ENCODE peak calls at places on chromosome 2, in four cellular contexts. One of them, this sample, is unnamed.

GRCh38 chr2:226915846-226916360 is 80.0 kb downstream of the RHBDD1 start:
- DNase-seq in A549: no peak
- DNase-seq in choroid plexus epithelial cell: peak; percentile 84
- DNase-seq in fibroblast of lung: peak; percentile 75
- DNase-seq in this sample: no peak

GRCh38 chr2:127054996-127055785 is 51.8 kb downstream of the BIN1 start:
- DNase-seq in A549: no peak
- DNase-seq in fibroblast of lung: no peak
- DNase-seq in choroid plexus epithelial cell: no peak
- DNase-seq in this sample: no peak

GRCh38 chr2:176160251-176161040 is 3.3 kb downstream of the HOXD3 start:
- DNase-seq in choroid plexus epithelial cell: no peak
- DNase-seq in fibroblast of lung: peak; percentile 81
- DNase-seq in A549: no peak
- DNase-seq in this sample: no peak

GRCh38 chr2:66833036-66833435 is 398.1 kb downstream of the MEIS1 start:
- DNase-seq in fibroblast of lung: no peak
- DNase-seq in A549: no peak
- DNase-seq in choroid plexus epithelial cell: peak; percentile 30
- DNase-seq in this sample: no peak

GRCh38 chr2:75503048-75503607 is 57.6 kb downstream of the EVA1A start:
- DNase-seq in fibroblast of lung: peak; percentile 97
- DNase-seq in A549: no peak
- DNase-seq in choroid plexus epithelial cell: peak; percentile 70
- DNase-seq in this sample: no peak

GRCh38 chr2:236081171-236081570 is 87.0 kb downstream of the GBX2 start:
- DNase-seq in fibroblast of lung: peak; percentile 10
- DNase-seq in A549: no peak
- DNase-seq in choroid plexus epithelial cell: no peak
- DNase-seq in this sample: no peak

GRCh38 chr2:48397846-48398245 is 132.1 kb upstream of the STON1 start:
- DNase-seq in A549: no peak
- DNase-seq in choroid plexus epithelial cell: no peak
- DNase-seq in fibroblast of lung: peak; percentile 43
- DNase-seq in this sample: no peak

GRCh38 chr2:60260646-60261296 is 292.7 kb downstream of the BCL11A start:
- DNase-seq in choroid plexus epithelial cell: no peak
- DNase-seq in fibroblast of lung: no peak
- DNase-seq in A549: no peak
- DNase-seq in this sample: no peak

GRCh38 chr2:166057363-166058169 is 70.3 kb downstream of the SCN1A start:
- DNase-seq in fibroblast of lung: peak; percentile 56
- DNase-seq in choroid plexus epithelial cell: peak; percentile 62
- DNase-seq in A549: no peak
- DNase-seq in this sample: no peak

GRCh38 chr2:75602724-75603342 is 42.1 kb upstream of the EVA1A start:
- DNase-seq in choroid plexus epithelial cell: peak; percentile 65
- DNase-seq in A549: no peak
- DNase-seq in fibroblast of lung: peak; percentile 92
- DNase-seq in this sample: no peak

GRCh38 chr2:156589381-156590079 is 153.4 kb downstream of the GPD2 start:
- DNase-seq in A549: peak; percentile 15
- DNase-seq in choroid plexus epithelial cell: peak; percentile 78
- DNase-seq in fibroblast of lung: peak; percentile 39
- DNase-seq in this sample: no peak

GRCh38 chr2:143451622-143452021 is 322.4 kb downstream of the ARHGAP15 start:
- DNase-seq in A549: no peak
- DNase-seq in fibroblast of lung: peak; percentile 83
- DNase-seq in choroid plexus epithelial cell: no peak
- DNase-seq in this sample: no peak

GRCh38 chr2:15058015-15058414 is 425.5 kb downstream of the LRATD1 start:
- DNase-seq in fibroblast of lung: no peak
- DNase-seq in choroid plexus epithelial cell: no peak
- DNase-seq in A549: no peak
- DNase-seq in this sample: no peak

GRCh38 chr2:214696681-214697080 is 112.8 kb downstream of the BARD1 start:
- DNase-seq in fibroblast of lung: no peak
- DNase-seq in A549: no peak
- DNase-seq in choroid plexus epithelial cell: no peak
- DNase-seq in this sample: no peak

GRCh38 chr2:52810460-52810859 is 957.1 kb upstream of the CHAC2 start:
- DNase-seq in A549: peak; percentile 5
- DNase-seq in fibroblast of lung: peak; percentile 37
- DNase-seq in choroid plexus epithelial cell: peak; percentile 71
- DNase-seq in this sample: no peak

GRCh38 chr2:10272464-10272863 is 30.2 kb upstream of the HPCAL1 start:
- DNase-seq in choroid plexus epithelial cell: no peak
- DNase-seq in A549: no peak
- DNase-seq in fibroblast of lung: no peak
- DNase-seq in this sample: no peak

GRCh38 chr2:27118525-27119329 is at the start of gene CGREF1:
- DNase-seq in fibroblast of lung: no peak
- DNase-seq in A549: peak; percentile 36
- DNase-seq in choroid plexus epithelial cell: no peak
- DNase-seq in this sample: no peak

GRCh38 chr2:169131587-169132512 is 62.5 kb downstream of the DHRS9 start:
- DNase-seq in fibroblast of lung: peak; percentile 40
- DNase-seq in choroid plexus epithelial cell: peak; percentile 72
- DNase-seq in A549: peak; percentile 28
- DNase-seq in this sample: no peak

GRCh38 chr2:216661639-216662375 is 28.6 kb downstream of the IGFBP2 start:
- DNase-seq in A549: no peak
- DNase-seq in fibroblast of lung: no peak
- DNase-seq in choroid plexus epithelial cell: no peak
- DNase-seq in this sample: no peak
- TF ChIP-seq CTCF in A549: no peak
- TF ChIP-seq CTCF in fibroblast of lung: no peak
- TF ChIP-seq CTCF in choroid plexus epithelial cell: peak; percentile 31
- TF ChIP-seq CTCF in this sample: peak; percentile 17

DNA sequence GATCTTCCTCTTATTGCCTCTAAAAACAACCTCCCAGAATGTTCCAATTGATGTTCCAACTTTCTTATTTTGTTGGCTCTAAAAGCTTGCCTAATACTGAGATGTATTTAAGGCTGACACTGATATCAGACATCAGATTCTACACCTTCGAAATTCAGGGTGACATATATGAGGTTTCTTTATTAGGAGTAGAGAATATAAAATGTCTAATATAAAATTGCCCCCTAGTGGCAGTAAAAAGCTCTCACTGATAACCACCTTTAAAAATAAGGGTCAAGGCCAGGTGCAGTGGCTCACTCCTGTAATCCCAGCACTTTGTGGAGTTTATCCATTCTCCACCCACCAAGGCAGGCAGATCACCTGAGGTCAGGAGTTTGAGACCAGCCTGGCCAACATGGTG is 789.7 kb upstream of the SLC39A10 start:
- DNase-seq in fibroblast of lung: no peak
- DNase-seq in A549: no peak
- DNase-seq in choroid plexus epithelial cell: peak; percentile 7
- DNase-seq in this sample: no peak
- TF ChIP-seq CTCF in fibroblast of lung: peak; percentile 22
- TF ChIP-seq CTCF in A549: peak; percentile 52
- TF ChIP-seq CTCF in choroid plexus epithelial cell: peak; percentile 52
- TF ChIP-seq CTCF in this sample: peak; percentile 75

GRCh38 chr2:157596992-157597681 is 31.5 kb downstream of the ACVR1C start:
- DNase-seq in fibroblast of lung: peak; percentile 12
- DNase-seq in A549: peak; percentile 7
- DNase-seq in choroid plexus epithelial cell: peak; percentile 29
- DNase-seq in this sample: no peak
- TF ChIP-seq CTCF in fibroblast of lung: peak; percentile 31
- TF ChIP-seq CTCF in A549: peak; percentile 39
- TF ChIP-seq CTCF in choroid plexus epithelial cell: peak; percentile 63
- TF ChIP-seq CTCF in this sample: peak; percentile 71

GRCh38 chr2:224142397-224143312 is 103.6 kb upstream of the SERPINE2 start:
- DNase-seq in choroid plexus epithelial cell: peak; percentile 55
- DNase-seq in fibroblast of lung: peak; percentile 93
- DNase-seq in A549: peak; percentile 13
- DNase-seq in this sample: no peak
- TF ChIP-seq CTCF in choroid plexus epithelial cell: no peak
- TF ChIP-seq CTCF in fibroblast of lung: no peak
- TF ChIP-seq CTCF in A549: peak; percentile 25
- TF ChIP-seq CTCF in this sample: no peak

GRCh38 chr2:19667085-19667484 is 234.7 kb downstream of the TTC32 start:
- DNase-seq in choroid plexus epithelial cell: peak; percentile 75
- DNase-seq in A549: peak; percentile 40
- DNase-seq in fibroblast of lung: peak; percentile 50
- DNase-seq in this sample: no peak
- TF ChIP-seq CTCF in choroid plexus epithelial cell: peak; percentile 53
- TF ChIP-seq CTCF in A549: peak; percentile 76
- TF ChIP-seq CTCF in fibroblast of lung: peak; percentile 15
- TF ChIP-seq CTCF in this sample: peak; percentile 36